ENCODE peak calls at places on chromosomes 4 and X, in eight cellular contexts. One of them, this sample, is unnamed.
A peak's percentile ranks its signal among the peaks of the same experiment; 100 is the strongest.

GRCh38 chrX:130047416-130047815 is 62.9 kb downstream of the ELF4 start:
- DNase-seq in NT2/D1: no peak
- DNase-seq in T-helper 22 cell: no peak
- DNase-seq in mesendoderm: peak; percentile 72
- DNase-seq in NCI-H1092: no peak
- DNase-seq in cardiac septum: no peak
- DNase-seq in cerebellar cortex: no peak
- DNase-seq in aorta: no peak
- DNase-seq in this sample: no peak

GRCh38 chrX:110383414-110383813 is 24.8 kb downstream of the RTL9 start:
- DNase-seq in NCI-H1092: no peak
- DNase-seq in T-helper 22 cell: no peak
- DNase-seq in mesendoderm: no peak
- DNase-seq in NT2/D1: no peak
- DNase-seq in aorta: no peak
- DNase-seq in cardiac septum: no peak
- DNase-seq in cerebellar cortex: no peak
- DNase-seq in this sample: no peak

GRCh38 chrX:48714573-48714972 is 18.0 kb downstream of the SUV39H1 start:
- DNase-seq in T-helper 22 cell: no peak
- DNase-seq in cardiac septum: no peak
- DNase-seq in NCI-H1092: no peak
- DNase-seq in cerebellar cortex: no peak
- DNase-seq in NT2/D1: no peak
- DNase-seq in aorta: no peak
- DNase-seq in mesendoderm: no peak
- DNase-seq in this sample: no peak

GRCh38 chrX:1181131-1181530 is 31.3 kb downstream of the CRLF2 start:
- DNase-seq in aorta: no peak
- DNase-seq in T-helper 22 cell: no peak
- DNase-seq in cerebellar cortex: no peak
- DNase-seq in NT2/D1: no peak
- DNase-seq in mesendoderm: no peak
- DNase-seq in NCI-H1092: no peak
- DNase-seq in cardiac septum: no peak
- DNase-seq in this sample: no peak

GRCh38 chr4:57103051-57103450 is 7.1 kb downstream of the IGFBP7 start:
- DNase-seq in cardiac septum: no peak
- DNase-seq in cerebellar cortex: no peak
- DNase-seq in mesendoderm: no peak
- DNase-seq in NCI-H1092: no peak
- DNase-seq in T-helper 22 cell: no peak
- DNase-seq in NT2/D1: no peak
- DNase-seq in aorta: no peak
- DNase-seq in this sample: no peak

GRCh38 chr4:2856266-2856665 is 12.6 kb downstream of the ADD1 start:
- DNase-seq in NCI-H1092: no peak
- DNase-seq in NT2/D1: no peak
- DNase-seq in mesendoderm: no peak
- DNase-seq in cardiac septum: no peak
- DNase-seq in T-helper 22 cell: no peak
- DNase-seq in aorta: no peak
- DNase-seq in cerebellar cortex: no peak
- DNase-seq in this sample: no peak

GRCh38 chr4:178090640-178091411 is 648.6 kb upstream of the AGA start:
- DNase-seq in mesendoderm: no peak
- DNase-seq in T-helper 22 cell: no peak
- DNase-seq in cerebellar cortex: no peak
- DNase-seq in cardiac septum: no peak
- DNase-seq in NT2/D1: no peak
- DNase-seq in aorta: no peak
- DNase-seq in NCI-H1092: no peak
- DNase-seq in this sample: no peak

GRCh38 chrX:18619288-18619687 is 52.6 kb downstream of the RS1 start:
- DNase-seq in T-helper 22 cell: no peak
- DNase-seq in cardiac septum: no peak
- DNase-seq in NCI-H1092: no peak
- DNase-seq in mesendoderm: no peak
- DNase-seq in NT2/D1: no peak
- DNase-seq in cerebellar cortex: no peak
- DNase-seq in aorta: no peak
- DNase-seq in this sample: no peak

GRCh38 chr4:164221631-164222030 is 532.3 kb upstream of the SMIM31 start:
- DNase-seq in aorta: no peak
- DNase-seq in mesendoderm: no peak
- DNase-seq in T-helper 22 cell: no peak
- DNase-seq in cerebellar cortex: no peak
- DNase-seq in cardiac septum: no peak
- DNase-seq in NT2/D1: no peak
- DNase-seq in NCI-H1092: no peak
- DNase-seq in this sample: no peak

GRCh38 chr4:10180927-10181744 is 64.5 kb upstream of the WDR1 start:
- DNase-seq in cardiac septum: peak; percentile 79
- DNase-seq in aorta: no peak
- DNase-seq in cerebellar cortex: no peak
- DNase-seq in NT2/D1: no peak
- DNase-seq in mesendoderm: peak; percentile 77
- DNase-seq in T-helper 22 cell: no peak
- DNase-seq in NCI-H1092: no peak
- DNase-seq in this sample: no peak

GRCh38 chrX:153813161-153813560 is 17.2 kb downstream of the PDZD4 start:
- DNase-seq in NCI-H1092: no peak
- DNase-seq in cerebellar cortex: no peak
- DNase-seq in aorta: no peak
- DNase-seq in mesendoderm: no peak
- DNase-seq in T-helper 22 cell: no peak
- DNase-seq in NT2/D1: no peak
- DNase-seq in cardiac septum: no peak
- DNase-seq in this sample: no peak

GRCh38 chr4:156198511-156198910 is 244.8 kb upstream of the CTSO start:
- DNase-seq in T-helper 22 cell: no peak
- DNase-seq in cerebellar cortex: no peak
- DNase-seq in NT2/D1: no peak
- DNase-seq in mesendoderm: no peak
- DNase-seq in NCI-H1092: no peak
- DNase-seq in aorta: no peak
- DNase-seq in cardiac septum: no peak
- DNase-seq in this sample: no peak

GRCh38 chr4:43233321-43233720 is 340.8 kb downstream of the GRXCR1 start:
- DNase-seq in cerebellar cortex: no peak
- DNase-seq in NT2/D1: no peak
- DNase-seq in NCI-H1092: no peak
- DNase-seq in T-helper 22 cell: no peak
- DNase-seq in mesendoderm: peak; percentile 17
- DNase-seq in aorta: no peak
- DNase-seq in cardiac septum: no peak
- DNase-seq in this sample: no peak

This sample was measured in effector memory CD4-positive, alpha-beta T cell.